ENCODE peak calls at places on chromosomes 3 and 15, in eight cellular contexts. I is IMR-90; X is HCT116; N is CD8-positive, alpha-beta memory T cell; R is spleen; H is ovary; Y is right cardiac atrium; B is naive thymus-derived CD4-positive, alpha-beta T cell. W is an unnamed sample.

GRCh38 chr15:35066094-35066493 is 19.0 kb downstream of the NANOGP8 start:
- DNase-seq in I (no peak), X (no peak), N (no peak), R (no peak), H (no peak), Y (no peak), B (no peak), W (no peak)

GRCh38 chr3:66399529-66400232 is 101.1 kb downstream of the LRIG1 start:
- DNase-seq in I (no peak), X (no peak), N (no peak), R (no peak), H (no peak), Y (no peak), B (no peak), W (no peak)

GRCh38 chr15:74179983-74180688 is 6.6 kb downstream of the ISLR start:
- DNase-seq in I (peak; percentile 37), X (no peak), N (no peak), R (peak; percentile 73), H (no peak), Y (peak; percentile 76), B (no peak), W (no peak)

GRCh38 chr15:37046876-37047614 is 53.3 kb downstream of the MEIS2 start:
- DNase-seq in I (peak; percentile 70), X (no peak), N (no peak), R (no peak), H (no peak), Y (no peak), B (no peak), W (no peak)

GRCh38 chr3:146117406-146118285 is 43.3 kb downstream of the PLOD2 start:
- DNase-seq in I (peak; percentile 97), X (no peak), N (no peak), R (no peak), H (no peak), Y (peak; percentile 14), B (no peak), W (no peak)

GRCh38 chr15:73632670-73633058 is 525 bp downstream of the NPTN start:
- DNase-seq in I (no peak), X (no peak), N (peak; percentile 3), R (peak; percentile 92), H (no peak), Y (peak; percentile 76), B (no peak), W (no peak)

GRCh38 chr3:70277304-70277703 is 35.1 kb downstream of the MDFIC2 start:
- DNase-seq in I (no peak), X (no peak), N (no peak), R (no peak), H (no peak), Y (no peak), B (no peak), W (no peak)

GRCh38 chr15:65405793-65406192 is 17.0 kb downstream of the IGDCC4 start:
- DNase-seq in I (no peak), X (no peak), N (no peak), R (no peak), H (no peak), Y (no peak), B (no peak), W (no peak)

GRCh38 chr3:109224333-109224732 is 87.8 kb downstream of the C3orf85 start:
- DNase-seq in I (no peak), X (peak; percentile 6), N (no peak), R (no peak), H (no peak), Y (no peak), B (no peak), W (peak; percentile 1)

GRCh38 chr3:129442486-129442885 is 2.5 kb downstream of the IFT122 start:
- DNase-seq in I (no peak), X (no peak), N (no peak), R (no peak), H (no peak), Y (no peak), B (no peak), W (no peak)

GRCh38 chr15:52350423-52350822 is 54.8 kb upstream of the MYO5C start:
- DNase-seq in I (no peak), X (no peak), N (no peak), R (no peak), H (no peak), Y (no peak), B (no peak), W (peak; percentile 19)

DNA sequence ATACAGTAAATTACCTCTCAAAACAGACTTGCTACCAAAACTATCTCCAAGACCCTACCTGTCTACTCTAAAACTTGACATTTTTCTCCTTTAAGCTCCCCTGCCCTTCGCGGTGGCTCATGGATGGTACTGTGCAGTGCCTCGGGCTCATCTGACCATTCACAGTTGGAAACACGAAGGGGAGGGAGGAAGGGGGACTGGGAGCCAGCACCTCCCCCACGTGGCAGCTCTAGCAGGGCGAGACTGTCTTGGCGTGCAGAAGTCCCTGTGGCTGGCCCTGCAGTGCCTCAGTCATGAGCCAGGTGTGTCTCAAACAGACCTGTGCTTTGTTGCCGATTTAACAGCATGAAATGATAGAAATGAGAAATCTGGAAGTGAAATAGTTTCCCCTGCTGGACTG is 372.0 kb downstream of the GABRG3 start:
- DNase-seq in I (no peak), X (no peak), N (no peak), R (no peak), H (no peak), Y (no peak), B (no peak), W (no peak)
- H3K9me3 ChIP-seq in I (peaks cover 32% of the 10 kb centered on the region), X (peaks cover 29% of the 10 kb centered on the region), N (no peaks in the 10 kb centered on the region), R (no peaks in the 10 kb centered on the region), H (no peaks in the 10 kb centered on the region), Y (no peaks in the 10 kb centered on the region), B (no peaks in the 10 kb centered on the region), W (no peaks in the 10 kb centered on the region)

DNA sequence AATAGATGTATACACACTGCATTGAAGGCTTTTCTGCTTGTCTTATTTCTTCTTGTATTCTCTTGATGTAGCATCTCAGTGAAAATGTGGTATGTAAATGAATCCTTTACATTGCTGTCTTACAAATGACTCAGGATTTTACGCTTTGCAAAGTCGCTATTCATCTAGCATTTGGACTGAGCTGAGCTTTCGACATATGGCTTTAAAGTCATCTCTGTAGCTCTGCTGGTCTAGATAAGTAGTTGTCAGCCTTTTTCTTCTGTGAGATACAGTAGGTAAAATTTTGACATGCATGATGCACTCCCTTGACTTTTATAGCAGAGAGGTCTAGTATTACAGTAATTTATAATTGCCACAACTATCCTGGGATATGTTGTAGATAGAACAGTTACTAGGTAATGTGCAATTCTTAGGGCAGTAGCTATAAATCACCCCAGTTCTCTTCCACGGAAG is 16.8 kb downstream of the MEF2A start:
- DNase-seq in I (no peak), X (no peak), N (no peak), R (no peak), H (no peak), Y (no peak), B (no peak), W (no peak)
- H3K4me3 ChIP-seq in I (no peak overlapping the region), X (no peak overlapping the region), N (no peak overlapping the region), R (no peak overlapping the region), H (no peak overlapping the region), Y (no peak overlapping the region), B (no peak overlapping the region), W (no peak overlapping the region)

DNA sequence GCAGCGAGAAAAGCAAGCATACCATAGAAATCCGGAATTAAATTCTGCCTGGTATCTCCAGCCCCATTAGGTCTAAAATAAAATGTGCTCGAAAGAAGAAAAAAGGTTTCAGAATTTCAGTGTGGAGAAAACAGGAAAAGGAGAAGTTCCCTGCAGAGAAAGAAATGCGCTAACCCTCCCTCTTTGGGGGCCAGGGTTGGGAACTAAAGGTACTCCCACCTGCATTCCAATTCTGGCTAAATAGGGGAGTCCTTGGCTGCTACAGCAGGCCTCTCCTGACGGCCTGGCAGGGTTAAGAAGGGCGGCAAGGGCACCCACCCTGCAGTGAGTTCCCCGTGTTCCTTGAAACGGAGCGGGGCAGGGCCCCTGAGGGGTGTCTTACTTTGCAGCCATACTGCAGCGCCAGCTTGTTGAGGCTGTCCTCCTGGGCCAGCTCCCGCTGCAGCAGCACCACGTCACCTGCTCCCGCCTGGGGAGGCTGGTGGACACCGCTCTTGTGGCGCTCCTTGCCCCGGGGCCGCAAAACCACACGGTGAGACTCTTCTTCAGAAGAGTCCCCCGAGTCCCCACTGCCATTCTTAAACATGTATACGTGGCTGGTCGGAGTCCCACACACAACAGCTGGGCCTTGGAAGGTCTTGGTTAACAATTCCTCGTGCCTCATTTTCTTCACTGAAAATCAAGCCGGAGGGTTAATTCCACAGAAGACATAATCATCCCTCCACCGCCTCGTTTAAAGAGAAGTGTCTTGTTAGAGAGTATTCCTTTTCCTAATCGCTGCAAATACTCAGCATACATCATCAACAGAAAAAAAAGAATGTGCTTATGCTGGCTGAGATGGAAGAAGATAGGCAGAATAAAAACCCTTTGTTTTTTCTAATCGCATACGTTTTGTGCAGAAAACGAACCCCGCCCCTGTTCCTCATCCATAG is 1.6 kb downstream of the LYSMD4 start:
- DNase-seq in I (no peak), X (no peak), N (no peak), R (no peak), H (peak; percentile 47), Y (no peak), B (no peak), W (no peak)
- H3K4me1 ChIP-seq in I (peaks cover 4% of the 10 kb centered on the region), X (peaks cover 3% of the 10 kb centered on the region), N (peaks cover 11% of the 10 kb centered on the region), R (peaks cover 37% of the 10 kb centered on the region), H (peaks cover 4% of the 10 kb centered on the region), Y (no peaks in the 10 kb centered on the region), B (peaks cover 10% of the 10 kb centered on the region), W (peaks cover 15% of the 10 kb centered on the region)

GRCh38 chr3:61683409-61684261 is 122.3 kb downstream of the PTPRG start:
- DNase-seq in I (no peak), X (no peak), N (no peak), R (no peak), H (no peak), Y (no peak), B (no peak), W (no peak)

GRCh38 chr3:61679103-61679502 is 117.7 kb downstream of the PTPRG start:
- DNase-seq in I (no peak), X (no peak), N (no peak), R (no peak), H (no peak), Y (no peak), B (no peak), W (no peak)

GRCh38 chr3:61682671-61683408 is 121.5 kb downstream of the PTPRG start:
- DNase-seq in I (peak; percentile 55), X (peak; percentile 74), N (no peak), R (no peak), H (no peak), Y (no peak), B (no peak), W (no peak)

GRCh38 chr3:61680617-61681016 is 119.2 kb downstream of the PTPRG start:
- DNase-seq in I (no peak), X (no peak), N (no peak), R (no peak), H (no peak), Y (no peak), B (no peak), W (no peak)

GRCh38 chr3:61681636-61682035 is 120.3 kb downstream of the PTPRG start:
- DNase-seq in I (no peak), X (no peak), N (no peak), R (no peak), H (no peak), Y (no peak), B (no peak), W (no peak)
- H3K9me3 ChIP-seq in I (no peaks in the 10 kb centered on the region), X (no peaks in the 10 kb centered on the region), N (no peaks in the 10 kb centered on the region), R (no peaks in the 10 kb centered on the region), H (no peaks in the 10 kb centered on the region), Y (no peaks in the 10 kb centered on the region), B (no peaks in the 10 kb centered on the region), W (no peaks in the 10 kb centered on the region)

DNA sequence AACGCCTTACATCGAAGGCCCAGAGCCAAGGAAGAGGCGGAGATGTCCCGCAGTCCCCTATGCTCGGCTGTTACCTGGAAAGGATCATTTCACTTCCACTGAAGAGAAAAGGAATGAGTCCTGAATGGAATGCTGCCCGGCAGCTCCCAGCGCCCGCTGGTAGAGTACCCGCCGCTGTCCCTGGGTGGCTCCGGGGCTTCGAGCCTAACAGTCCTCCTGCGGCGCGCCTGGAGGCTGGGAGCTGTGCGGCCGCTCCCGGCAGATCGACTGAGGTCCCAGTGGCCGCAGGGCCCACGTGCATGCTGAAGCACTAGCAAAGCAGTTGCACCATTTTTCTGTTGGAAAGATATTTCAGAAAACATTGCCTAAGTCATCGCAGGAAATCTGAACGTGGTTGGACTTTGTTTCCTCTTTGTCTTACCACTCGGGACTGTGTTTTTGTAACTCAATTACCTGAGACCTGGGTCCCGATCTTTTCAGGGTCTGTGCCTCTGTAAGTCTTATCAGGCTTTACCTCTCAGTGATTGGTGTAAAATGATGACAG is 984 bp downstream of the RNU6-1 start:
- DNase-seq in I (no peak), X (no peak), N (no peak), R (peak; percentile 89), H (peak; percentile 71), Y (peak; percentile 85), B (no peak), W (no peak)
- H3K4me3 ChIP-seq in I (peak overlapping the region; percentile 1), X (no peak overlapping the region), N (peak overlapping the region; percentile 81), R (peak overlapping the region; percentile 90), H (peak overlapping the region; percentile 80), Y (peak overlapping the region; percentile 65), B (peak overlapping the region; percentile 51), W (peak overlapping the region; percentile 98)

W was measured in CD4-positive, CD25-positive, alpha-beta regulatory T cell.